ENCODE peak calls at places on chromosomes 4 and X, in six cellular contexts. K is A673, W is body of pancreas, C is fibroblast of pulmonary artery, Z is aorta, I is H9. J is an unnamed sample.

GRCh38 chr4:1061372-1061700 is 49.9 kb downstream of the FGFRL1 start:
- DNase-seq in K (no peak), W (no peak), C (no peak), Z (no peak), I (no peak), J (no peak)

GRCh38 chr4:2694691-2695090 is 61.4 kb downstream of the TNIP2 start:
- DNase-seq in K (no peak), W (no peak), C (no peak), Z (no peak), I (no peak), J (no peak)

GRCh38 chrX:36684053-36684452 is 324.1 kb upstream of the FAM47C start:
- DNase-seq in K (peak), W (no peak), C (no peak), Z (no peak), I (no peak), J (no peak)

GRCh38 chrX:11209798-11210197 is 83.4 kb upstream of the AMELX start:
- DNase-seq in K (no peak), W (no peak), C (peak), Z (no peak), I (no peak), J (no peak)

GRCh38 chrX:3815896-3816664 is 102.6 kb upstream of the PRKX start:
- DNase-seq in K (peak), W (peak), C (peak), Z (peak), I (peak), J (peak)

GRCh38 chrX:70479970-70480659 is 35.5 kb downstream of the DLG3 start:
- DNase-seq in K (no peak), W (peak), C (peak), Z (no peak), I (peak), J (peak)

GRCh38 chrX:71935542-71935941 is 24.9 kb downstream of the NHSL2 start:
- DNase-seq in K (no peak), W (no peak), C (no peak), Z (no peak), I (peak), J (no peak)

GRCh38 chrX:10102046-10102704 is 54.6 kb upstream of the CLCN4 start:
- DNase-seq in K (no peak), W (peak), C (no peak), Z (no peak), I (no peak), J (no peak)

GRCh38 chr4:122666527-122667245 is 45.8 kb upstream of the IL21 start:
- DNase-seq in K (peak), W (no peak), C (peak), Z (no peak), I (no peak), J (no peak)

GRCh38 chr4:70269674-70270073 is 27.3 kb downstream of the CSN3 start:
- DNase-seq in K (peak), W (no peak), C (peak), Z (no peak), I (no peak), J (no peak)

GRCh38 chrX:153981771-153982533 is 9.4 kb downstream of the TMEM187 start:
- DNase-seq in K (no peak), W (no peak), C (no peak), Z (peak), I (no peak), J (no peak)

GRCh38 chrX:150044556-150044955 is 106.3 kb upstream of the EOLA2 start:
- DNase-seq in K (no peak), W (no peak), C (peak), Z (no peak), I (no peak), J (no peak)

J was measured in prostate gland.